ENCODE peak calls at places on chromosome 16, in nine cellular contexts. One of them, this sample, is unnamed.

GRCh38 chr16:56193951-56194726 is 2.9 kb downstream of the GNAO1 start:
- DNase-seq in NCI-H2081: peak; percentile 83
- DNase-seq in NCI-H446: peak; percentile 74
- DNase-seq in activated CD4-positive, alpha-beta T cell treated with anti-CD3 and anti-CD28 coated beads for 48 hours: peak; percentile 86
- DNase-seq in AML-193: no peak
- DNase-seq in RWPE1: peak; percentile 79
- DNase-seq in activated CD8-positive, alpha-beta memory T cell treated with anti-CD3 and anti-CD28 coated beads for 1 hour: peak; percentile 47
- DNase-seq in cardiac muscle cell: peak; percentile 76
- DNase-seq in NCI-H2171: peak; percentile 87
- DNase-seq in this sample: no peak

GRCh38 chr16:27849621-27850020 is 213.9 kb downstream of the GSG1L start:
- DNase-seq in NCI-H2081: no peak
- DNase-seq in NCI-H446: no peak
- DNase-seq in activated CD4-positive, alpha-beta T cell treated with anti-CD3 and anti-CD28 coated beads for 48 hours: no peak
- DNase-seq in AML-193: no peak
- DNase-seq in RWPE1: no peak
- DNase-seq in activated CD8-positive, alpha-beta memory T cell treated with anti-CD3 and anti-CD28 coated beads for 1 hour: no peak
- DNase-seq in cardiac muscle cell: no peak
- DNase-seq in NCI-H2171: no peak
- DNase-seq in this sample: no peak

GRCh38 chr16:50371936-50372595 is 3.3 kb upstream of the BRD7 start:
- DNase-seq in NCI-H2081: no peak
- DNase-seq in NCI-H446: no peak
- DNase-seq in activated CD4-positive, alpha-beta T cell treated with anti-CD3 and anti-CD28 coated beads for 48 hours: no peak
- DNase-seq in AML-193: no peak
- DNase-seq in RWPE1: no peak
- DNase-seq in activated CD8-positive, alpha-beta memory T cell treated with anti-CD3 and anti-CD28 coated beads for 1 hour: no peak
- DNase-seq in cardiac muscle cell: peak; percentile 43
- DNase-seq in NCI-H2171: no peak
- DNase-seq in this sample: no peak

GRCh38 chr16:12612598-12613101 is 191.0 kb downstream of the CPPED1 start:
- DNase-seq in NCI-H2081: no peak
- DNase-seq in NCI-H446: no peak
- DNase-seq in activated CD4-positive, alpha-beta T cell treated with anti-CD3 and anti-CD28 coated beads for 48 hours: peak; percentile 52
- DNase-seq in AML-193: no peak
- DNase-seq in RWPE1: peak; percentile 68
- DNase-seq in activated CD8-positive, alpha-beta memory T cell treated with anti-CD3 and anti-CD28 coated beads for 1 hour: no peak
- DNase-seq in cardiac muscle cell: no peak
- DNase-seq in NCI-H2171: no peak
- DNase-seq in this sample: no peak

GRCh38 chr16:20768121-20768520 is 4.3 kb downstream of the ACSM3 start:
- DNase-seq in NCI-H2081: no peak
- DNase-seq in NCI-H446: no peak
- DNase-seq in activated CD4-positive, alpha-beta T cell treated with anti-CD3 and anti-CD28 coated beads for 48 hours: no peak
- DNase-seq in AML-193: no peak
- DNase-seq in RWPE1: peak; percentile 10
- DNase-seq in activated CD8-positive, alpha-beta memory T cell treated with anti-CD3 and anti-CD28 coated beads for 1 hour: no peak
- DNase-seq in cardiac muscle cell: no peak
- DNase-seq in NCI-H2171: no peak
- DNase-seq in this sample: no peak

GRCh38 chr16:30949655-30950515 is 1.0 kb downstream of the ORAI3 start:
- DNase-seq in NCI-H2081: no peak
- DNase-seq in NCI-H446: no peak
- DNase-seq in activated CD4-positive, alpha-beta T cell treated with anti-CD3 and anti-CD28 coated beads for 48 hours: peak; percentile 66
- DNase-seq in AML-193: peak; percentile 70
- DNase-seq in RWPE1: peak; percentile 88
- DNase-seq in activated CD8-positive, alpha-beta memory T cell treated with anti-CD3 and anti-CD28 coated beads for 1 hour: no peak
- DNase-seq in cardiac muscle cell: peak; percentile 82
- DNase-seq in NCI-H2171: no peak
- DNase-seq in this sample: peak; percentile 98

GRCh38 chr16:31052131-31052530 is 18.8 kb downstream of the STX4 start:
- DNase-seq in NCI-H2081: no peak
- DNase-seq in NCI-H446: no peak
- DNase-seq in activated CD4-positive, alpha-beta T cell treated with anti-CD3 and anti-CD28 coated beads for 48 hours: peak; percentile 31
- DNase-seq in AML-193: no peak
- DNase-seq in RWPE1: peak; percentile 95
- DNase-seq in activated CD8-positive, alpha-beta memory T cell treated with anti-CD3 and anti-CD28 coated beads for 1 hour: no peak
- DNase-seq in cardiac muscle cell: peak; percentile 81
- DNase-seq in NCI-H2171: no peak
- DNase-seq in this sample: peak; percentile 73

GRCh38 chr16:86025706-86026105 is 126.7 kb downstream of the IRF8 start:
- DNase-seq in NCI-H2081: no peak
- DNase-seq in NCI-H446: no peak
- DNase-seq in activated CD4-positive, alpha-beta T cell treated with anti-CD3 and anti-CD28 coated beads for 48 hours: no peak
- DNase-seq in AML-193: no peak
- DNase-seq in RWPE1: no peak
- DNase-seq in activated CD8-positive, alpha-beta memory T cell treated with anti-CD3 and anti-CD28 coated beads for 1 hour: no peak
- DNase-seq in cardiac muscle cell: no peak
- DNase-seq in NCI-H2171: no peak
- DNase-seq in this sample: no peak